ENCODE peak calls at places on chromosomes 6 and 20, in ten cellular contexts. M, R, S, U, Q, I, F, W, B and P are unnamed samples. For H3K27me3, the result is how much of the 10 kb centered on the place peaks cover.

GRCh38 chr20:36252511-36252910 is 16.2 kb downstream of the AAR2 start:
- DNase-seq in M (no peak), R (no peak), S (no peak), U (no peak), Q (no peak), I (no peak), F (no peak), W (no peak), B (no peak), P (no peak)

GRCh38 chr6:63685453-63686379 is 50.1 kb downstream of the PHF3 start:
- DNase-seq in M (no peak), R (no peak), S (no peak), U (no peak), Q (no peak), I (no peak), F (no peak), W (no peak), B (no peak), P (no peak)

GRCh38 chr6:131721161-131721560 is 10.3 kb upstream of the CTAGE9 start:
- DNase-seq in M (no peak), R (no peak), S (no peak), U (no peak), Q (no peak), I (no peak), F (no peak), W (no peak), B (no peak), P (no peak)

GRCh38 chr6:114569643-114570042 is 226.8 kb upstream of the HS3ST5 start:
- DNase-seq in M (no peak), R (no peak), S (no peak), U (no peak), Q (peak), I (no peak), F (no peak), W (no peak), B (no peak), P (no peak)

GRCh38 chr6:150026976-150027805 is 1.9 kb upstream of the RAET1L start:
- DNase-seq in M (no peak), R (no peak), S (no peak), U (no peak), Q (peak), I (no peak), F (no peak), W (no peak), B (no peak), P (peak)

GRCh38 chr20:31751126-31751525 is 12.0 kb downstream of the TPX2 start:
- DNase-seq in M (no peak), R (peak), S (peak), U (peak), Q (no peak), I (no peak), F (no peak), W (peak), B (no peak), P (no peak)

GRCh38 chr20:10671850-10672578 is 1.8 kb downstream of the JAG1 start:
- DNase-seq in M (peak), R (no peak), S (no peak), U (peak), Q (peak), I (peak), F (no peak), W (no peak), B (peak), P (no peak)

GRCh38 chr6:56510984-56511531 is 131.6 kb downstream of the DST start:
- DNase-seq in M (no peak), R (no peak), S (no peak), U (peak), Q (no peak), I (no peak), F (no peak), W (no peak), B (no peak), P (no peak)

GRCh38 chr6:117986401-117986800 is 79.3 kb downstream of the SLC35F1 start:
- DNase-seq in M (no peak), R (no peak), S (no peak), U (no peak), Q (no peak), I (no peak), F (no peak), W (no peak), B (no peak), P (no peak)

GRCh38 chr20:38298768-38299288 is 5.1 kb upstream of the BPI start:
- DNase-seq in M (peak), R (no peak), S (no peak), U (peak), Q (no peak), I (no peak), F (no peak), W (no peak), B (peak), P (peak)

GRCh38 chr6:37083243-37084138 is 78.0 kb downstream of the FGD2 start:
- DNase-seq in M (peak), R (peak), S (no peak), U (peak), Q (no peak), I (no peak), F (no peak), W (peak), B (peak), P (peak)

GRCh38 chr6:1197309-1197708 is 114.6 kb upstream of the FOXQ1 start:
- DNase-seq in M (no peak), R (no peak), S (no peak), U (no peak), Q (no peak), I (no peak), F (no peak), W (no peak), B (no peak), P (no peak)

GRCh38 chr6:168035661-168036616 is 38.5 kb downstream of the KIF25 start:
- DNase-seq in M (peak), R (no peak), S (no peak), U (peak), Q (no peak), I (no peak), F (no peak), W (peak), B (no peak), P (no peak)

GRCh38 chr6:118918326-118918725 is 16.6 kb downstream of the MCM9 start:
- DNase-seq in M (no peak), R (no peak), S (no peak), U (no peak), Q (no peak), I (no peak), F (no peak), W (no peak), B (no peak), P (no peak)

GRCh38 chr6:62740596-62740995 is 454.6 kb upstream of the KHDRBS2 start:
- DNase-seq in M (no peak), R (no peak), S (no peak), U (no peak), Q (no peak), I (no peak), F (no peak), W (no peak), B (no peak), P (no peak)

GRCh38 chr20:47925603-47926002 is 140.3 kb upstream of the SULF2 start:
- DNase-seq in M (no peak), R (no peak), S (no peak), U (no peak), Q (no peak), I (no peak), F (no peak), W (no peak), B (no peak), P (no peak)

GRCh38 chr6:146077992-146078391 is 49.1 kb downstream of the GRM1 start:
- DNase-seq in M (no peak), R (no peak), S (no peak), U (no peak), Q (no peak), I (no peak), F (no peak), W (no peak), B (no peak), P (no peak)

GRCh38 chr20:46631212-46631869 is 19.9 kb downstream of the SLC13A3 start:
- DNase-seq in M (no peak), R (no peak), S (no peak), U (no peak), Q (peak), I (no peak), F (no peak), W (peak), B (peak), P (no peak)

GRCh38 chr6:6386010-6386409 is 65.5 kb upstream of the F13A1 start:
- DNase-seq in M (no peak), R (no peak), S (no peak), U (no peak), Q (no peak), I (no peak), F (no peak), W (no peak), B (no peak), P (peak)

GRCh38 chr20:53074811-53075314 is 102.7 kb downstream of the TSHZ2 start:
- DNase-seq in M (no peak), R (no peak), S (no peak), U (peak), Q (no peak), I (no peak), F (no peak), W (no peak), B (no peak), P (no peak)

GRCh38 chr20:2084703-2085102 is 16.9 kb upstream of the STK35 start:
- DNase-seq in M (no peak), R (no peak), S (no peak), U (no peak), Q (no peak), I (no peak), F (no peak), W (no peak), B (no peak), P (no peak)

GRCh38 chr20:57276221-57276620 is 9.8 kb upstream of the BMP7 start:
- DNase-seq in M (no peak), R (no peak), S (no peak), U (no peak), Q (no peak), I (no peak), F (no peak), W (no peak), B (no peak), P (no peak)

GRCh38 chr6:98816799-98817198 is 17.6 kb upstream of the POU3F2 start:
- DNase-seq in M (no peak), R (no peak), S (no peak), U (no peak), Q (no peak), I (no peak), F (no peak), W (no peak), B (no peak), P (no peak)

GRCh38 chr6:10511477-10511876 is 9.7 kb upstream of the GCNT2 start:
- DNase-seq in M (no peak), R (no peak), S (no peak), U (peak), Q (no peak), I (peak), F (no peak), W (peak), B (no peak), P (no peak)

GRCh38 chr6:44264154-44265002 is 973 bp downstream of the NFKBIE start:
- DNase-seq in M (no peak), R (no peak), S (no peak), U (no peak), Q (no peak), I (no peak), F (peak), W (no peak), B (peak), P (no peak)

GRCh38 chr6:111173946-111174345 is 86.6 kb downstream of the SLC16A10 start:
- DNase-seq in M (no peak), R (no peak), S (no peak), U (no peak), Q (no peak), I (no peak), F (no peak), W (no peak), B (no peak), P (no peak)

GRCh38 chr20:35796556-35796955 is 24.7 kb downstream of the PHF20 start:
- DNase-seq in M (no peak), R (no peak), S (no peak), U (no peak), Q (no peak), I (no peak), F (no peak), W (no peak), B (no peak), P (no peak)

GRCh38 chr6:26311012-26311384 is 54.0 kb upstream of the BTN3A2 start:
- DNase-seq in M (no peak), R (no peak), S (no peak), U (peak), Q (peak), I (no peak), F (no peak), W (peak), B (no peak), P (no peak)

GRCh38 chr20:9301129-9302072 is 213.0 kb upstream of the LAMP5 start:
- DNase-seq in M (no peak), R (no peak), S (peak), U (peak), Q (no peak), I (no peak), F (no peak), W (peak), B (no peak), P (no peak)

GRCh38 chr6:147246853-147247635 is 42.8 kb downstream of the STXBP5 start:
- DNase-seq in M (no peak), R (no peak), S (no peak), U (peak), Q (no peak), I (no peak), F (no peak), W (no peak), B (no peak), P (no peak)

GRCh38 chr6:24329022-24329421 is 28.8 kb downstream of the DCDC2 start:
- DNase-seq in M (no peak), R (no peak), S (no peak), U (peak), Q (no peak), I (no peak), F (no peak), W (no peak), B (no peak), P (no peak)

GRCh38 chr6:161216616-161217205 is 57.1 kb downstream of the AGPAT4 start:
- DNase-seq in M (no peak), R (no peak), S (no peak), U (no peak), Q (no peak), I (no peak), F (no peak), W (no peak), B (no peak), P (no peak)

GRCh38 chr6:140437619-140438345 is 1063.3 kb upstream of the CITED2 start:
- DNase-seq in M (no peak), R (no peak), S (no peak), U (peak), Q (no peak), I (peak), F (no peak), W (no peak), B (no peak), P (no peak)

DNA sequence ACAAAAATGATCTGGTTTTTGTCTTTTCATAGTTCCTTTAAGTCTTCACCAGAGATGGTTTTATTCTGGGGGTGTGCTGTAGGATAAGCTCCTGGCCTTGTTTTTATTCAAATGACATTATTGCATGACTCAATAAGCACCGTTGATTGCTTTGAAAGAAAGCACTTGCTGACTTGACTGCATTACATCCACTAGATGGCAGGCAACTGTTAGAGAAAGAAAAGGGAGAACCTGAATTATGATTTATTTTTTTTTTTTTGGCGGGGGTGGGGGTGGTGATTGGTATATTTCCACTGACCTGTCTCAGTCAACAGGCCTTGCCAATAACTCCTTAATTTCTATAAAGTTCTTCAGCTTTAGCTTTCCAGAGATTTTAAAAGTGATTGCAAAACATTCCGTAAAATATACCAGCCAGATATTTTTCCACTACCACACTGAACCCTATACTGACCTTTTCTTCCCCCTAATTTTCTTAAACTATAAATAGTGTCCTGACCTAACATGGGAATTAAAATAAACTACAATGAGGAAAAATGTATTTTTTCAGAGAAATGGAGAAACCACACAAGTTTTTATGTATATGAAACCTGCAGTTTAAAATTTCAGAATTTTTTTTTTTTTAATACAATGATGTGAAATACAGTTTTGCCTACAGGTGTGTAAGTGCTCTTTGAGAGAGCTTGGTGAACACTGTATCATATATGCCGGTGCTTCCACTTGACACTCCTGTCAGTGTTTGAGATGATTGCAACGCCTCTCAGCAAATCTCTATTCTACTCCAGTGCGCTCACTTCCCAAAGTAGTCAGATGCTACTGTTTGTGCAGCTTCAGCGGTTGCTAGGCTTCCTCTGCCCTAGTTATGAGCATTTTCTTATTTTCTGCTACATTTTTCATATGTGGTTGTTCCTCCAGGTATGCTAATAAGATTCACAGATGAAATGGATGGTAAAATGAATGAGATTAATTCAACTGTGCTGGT is 274.3 kb downstream of the CD109 start:
- DNase-seq in M (no peak), R (peak), S (peak), U (peak), Q (peak), I (peak), F (no peak), W (peak), B (no peak), P (no peak)
- TF ChIP-seq CTCF in M (peak), R (peak), S (peak), U (peak), Q (peak), I (peak), F (no peak), W (peak), B (peak), P (peak)

GRCh38 chr20:226958-227357 is at the start of gene DEFB129:
- DNase-seq in M (no peak), R (no peak), S (no peak), U (no peak), Q (no peak), I (no peak), F (no peak), W (no peak), B (no peak), P (no peak)
- H3K27me3 ChIP-seq in M (under half), R (under half), S (under half), U (under half), Q (under half), I (under half), F (under half), W (under half), B (under half), P (under half)

GRCh38 chr6:41451039-41451438 is 95.1 kb upstream of the FOXP4 start:
- DNase-seq in M (peak), R (no peak), S (no peak), U (no peak), Q (peak), I (peak), F (no peak), W (no peak), B (no peak), P (no peak)
- TF ChIP-seq CTCF in M (no peak), R (no peak), S (no peak), U (no peak), Q (peak), I (no peak), F (no peak), W (peak), B (no peak), P (no peak)

GRCh38 chr20:59284470-59284869 is 15.9 kb upstream of the EDN3 start:
- DNase-seq in M (no peak), R (no peak), S (no peak), U (no peak), Q (no peak), I (no peak), F (no peak), W (no peak), B (no peak), P (no peak)
- H3K27me3 ChIP-seq in M (under half), R (under half), S (under half), U (under half), Q (under half), I (under half), F (under half), W (under half), B (under half), P (under half)